ENCODE peak calls at places on chromosome 12, in seven cellular contexts. Z is dorsolateral prefrontal cortex, K is lung, R is testis, T is A549, Q is tibial artery, L is uterus. I is an unnamed sample.

GRCh38 chr12:76029982-76030377 is 1.6 kb downstream of the PHLDA1 start:
- DNase-seq in L (no peak), K (no peak), Q (no peak), Z (no peak), R (peak; percentile 31), T (no peak), I (peak; percentile 15)

GRCh38 chr12:15756822-15757221 is 32.4 kb downstream of the EPS8 start:
- DNase-seq in K (no peak), Z (no peak), T (no peak), Q (no peak), R (no peak), L (no peak), I (no peak)

GRCh38 chr12:27627123-27627835 is 69.0 kb upstream of the REP15 start:
- DNase-seq in L (peak; percentile 23), K (no peak), R (no peak), Q (peak; percentile 68), T (no peak), Z (no peak), I (peak; percentile 75)

GRCh38 chr12:56840922-56841321 is 77.8 kb downstream of the HSD17B6 start:
- DNase-seq in K (no peak), Q (no peak), R (no peak), L (peak; percentile 17), T (no peak), Z (no peak), I (peak; percentile 77)

GRCh38 chr12:6960291-6961277 is 9.4 kb downstream of the PTPN6 start:
- DNase-seq in L (no peak), R (peak; percentile 52), K (no peak), Q (peak; percentile 65), Z (no peak), T (no peak), I (no peak)

GRCh38 chr12:111034911-111035577 is 114.7 kb upstream of the MYL2 start:
- DNase-seq in R (no peak), Z (no peak), Q (peak; percentile 42), T (peak; percentile 30), L (no peak), K (no peak), I (no peak)

GRCh38 chr12:75722714-75723200 is 211.3 kb upstream of the KRR1 start:
- DNase-seq in R (peak; percentile 76), Q (no peak), T (peak; percentile 43), L (peak; percentile 39), K (peak; percentile 41), Z (peak; percentile 19), I (peak; percentile 77)

GRCh38 chr12:46872135-46872534 is 46.3 kb upstream of the SLC38A4 start:
- DNase-seq in K (no peak), T (no peak), R (no peak), Z (no peak), Q (no peak), L (no peak), I (no peak)

GRCh38 chr12:89838846-89839245 is 130.2 kb upstream of the ATP2B1 start:
- DNase-seq in R (no peak), L (no peak), K (no peak), Z (no peak), T (no peak), Q (no peak), I (no peak)

GRCh38 chr12:38157933-38158401 is 158.6 kb upstream of the ALG10B start:
- DNase-seq in K (no peak), Q (peak; percentile 59), T (no peak), L (no peak), R (no peak), Z (no peak), I (no peak)

GRCh38 chr12:92059976-92060375 is 85.7 kb downstream of the BTG1 start:
- DNase-seq in Q (no peak), T (no peak), K (no peak), Z (no peak), R (no peak), L (no peak), I (no peak)

GRCh38 chr12:62522984-62523383 is 56.4 kb downstream of the MON2 start:
- DNase-seq in Q (no peak), T (no peak), Z (no peak), K (no peak), R (no peak), L (no peak), I (no peak)

GRCh38 chr12:128727461-128727860 is 96.3 kb downstream of the SLC15A4 start:
- DNase-seq in Z (no peak), L (no peak), R (no peak), K (no peak), T (no peak), Q (no peak), I (peak; percentile 10)

GRCh38 chr12:106417926-106418910 is 60.7 kb downstream of the POLR3B start:
- DNase-seq in T (no peak), K (no peak), R (no peak), Q (no peak), L (no peak), Z (no peak), I (no peak)

GRCh38 chr12:125989716-125990115 is 924.5 kb downstream of the AACS start:
- DNase-seq in Q (no peak), K (no peak), R (no peak), L (no peak), Z (no peak), T (no peak), I (no peak)

DNA sequence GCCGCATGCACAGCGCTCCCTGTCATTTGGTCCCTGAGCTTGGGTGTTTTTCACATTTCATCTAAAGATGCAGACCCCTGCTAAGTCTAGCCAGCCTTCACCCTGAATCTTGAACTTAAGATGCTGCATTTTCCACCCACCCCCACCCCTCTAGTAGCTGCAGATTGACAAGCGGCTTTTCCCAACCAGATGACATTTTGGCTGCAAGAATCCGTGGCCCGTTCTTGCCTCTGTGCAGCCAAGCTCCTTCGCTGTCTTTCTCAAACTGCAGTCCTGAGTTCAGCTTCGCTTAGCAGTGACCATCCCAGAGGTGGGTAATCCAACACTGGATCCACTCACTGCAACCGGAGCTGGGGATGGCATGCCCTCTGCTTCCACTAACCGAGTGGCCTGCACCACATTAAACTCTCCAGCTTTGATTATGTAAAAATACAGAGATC is 757 bp upstream of the NFYB start:
- DNase-seq in T (no peak), Z (peak; percentile 11), Q (peak; percentile 70), K (peak; percentile 28), R (no peak), L (peak; percentile 28), I (no peak)
- H3K4me3 ChIP-seq in T (peak overlapping the region; percentile 43), Z (peak overlapping the region; percentile 77), Q (peak overlapping the region; percentile 62), K (no peak overlapping the region), R (peak overlapping the region; percentile 53), L (peak overlapping the region; percentile 43), I (peak overlapping the region; percentile 40)

DNA sequence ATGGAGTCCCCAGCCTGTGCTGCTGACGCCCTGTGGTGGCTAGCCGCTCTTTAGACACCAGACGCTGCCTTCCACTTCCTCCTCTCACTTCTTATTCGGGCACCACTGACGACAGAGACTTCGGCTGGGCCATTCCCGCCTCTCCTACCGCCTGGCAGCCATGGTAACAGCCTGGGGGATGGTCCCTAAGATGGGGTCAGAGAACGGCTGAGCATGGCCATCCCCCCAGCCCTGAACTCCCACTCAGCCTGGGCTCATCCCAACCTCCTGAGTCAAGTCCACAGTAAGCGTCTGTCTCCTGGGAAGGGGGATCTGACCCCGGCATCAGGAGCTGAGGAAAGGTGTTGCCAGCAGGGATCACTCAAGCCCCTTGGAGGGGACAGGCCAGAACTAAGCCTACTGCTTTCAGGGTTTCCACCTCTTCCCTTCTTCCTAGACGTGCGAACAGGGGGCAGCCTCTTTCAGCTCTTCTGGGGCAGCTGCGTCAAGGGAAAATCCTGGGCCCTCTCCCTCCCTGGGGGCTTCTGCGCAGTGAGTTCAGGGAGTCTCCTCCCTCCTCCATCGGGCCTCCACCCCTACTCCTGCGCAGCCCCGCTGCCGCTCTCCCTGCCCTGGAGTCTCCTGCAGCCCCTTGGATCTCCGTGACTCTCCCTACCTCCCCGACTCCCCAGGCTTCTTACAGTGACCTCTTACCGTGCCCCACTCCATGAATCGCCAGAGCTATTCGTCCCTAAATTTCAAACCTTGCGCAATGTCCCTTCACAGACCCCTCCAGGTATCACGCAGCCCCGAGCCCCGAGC is 643 bp upstream of the TAMALIN start:
- DNase-seq in K (peak; percentile 65), L (no peak), Q (peak; percentile 85), Z (peak; percentile 68), T (no peak), R (peak; percentile 59), I (no peak)
- H3K4me3 ChIP-seq in K (peak overlapping the region; percentile 17), L (no peak overlapping the region), Q (peak overlapping the region; percentile 57), Z (peak overlapping the region; percentile 76), T (peak overlapping the region; percentile 52), R (peak overlapping the region; percentile 79), I (no peak overlapping the region)

GRCh38 chr12:104793968-104794367 is 164.1 kb downstream of the SLC41A2 start:
- DNase-seq in K (no peak), T (no peak), Z (no peak), R (no peak), Q (no peak), L (no peak), I (no peak)

GRCh38 chr12:104790296-104791125 is 167.6 kb downstream of the SLC41A2 start:
- DNase-seq in K (peak; percentile 42), Z (no peak), Q (peak; percentile 61), L (peak; percentile 37), T (peak; percentile 32), R (peak; percentile 67), I (peak; percentile 13)

GRCh38 chr12:104793280-104793679 is 164.8 kb downstream of the SLC41A2 start:
- DNase-seq in R (peak; percentile 45), Q (peak; percentile 72), T (no peak), Z (no peak), K (no peak), L (peak; percentile 17), I (peak; percentile 93)

GRCh38 chr12:104788848-104789271 is 169.2 kb downstream of the SLC41A2 start:
- DNase-seq in R (no peak), Z (no peak), L (no peak), Q (no peak), T (no peak), K (no peak), I (no peak)

DNA sequence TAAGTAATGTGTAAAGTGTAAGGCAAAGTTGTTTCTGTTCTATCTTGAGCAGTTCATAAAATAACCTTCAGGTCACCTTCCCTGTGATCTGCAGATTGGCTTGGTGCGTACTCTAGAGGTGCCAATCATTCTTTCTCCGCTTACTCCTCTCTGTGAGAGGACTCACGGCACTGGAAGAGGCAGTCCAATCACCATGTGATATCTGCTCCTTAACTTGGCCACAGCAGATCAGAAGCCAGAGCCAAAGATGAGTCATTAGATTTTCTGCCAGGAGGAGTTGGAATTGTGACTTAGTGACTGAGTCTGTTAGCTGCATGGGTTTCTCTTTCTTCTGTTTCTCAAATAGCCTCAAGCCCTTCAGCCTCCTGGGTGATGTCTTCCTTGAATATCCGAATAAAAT is 165.5 kb downstream of the SLC41A2 start:
- DNase-seq in T (peak; percentile 11), K (no peak), Q (peak; percentile 78), R (no peak), Z (no peak), L (peak; percentile 57), I (peak; percentile 81)
- H3K4me3 ChIP-seq in T (no peak overlapping the region), K (no peak overlapping the region), Q (no peak overlapping the region), R (no peak overlapping the region), Z (no peak overlapping the region), L (no peak overlapping the region), I (no peak overlapping the region)

GRCh38 chr12:45547822-45548221 is 181.7 kb upstream of the ARID2 start:
- DNase-seq in Q (no peak), L (no peak), T (no peak), Z (no peak), R (no peak), K (no peak), I (no peak)

GRCh38 chr12:45543887-45544286 is 185.6 kb upstream of the ARID2 start:
- DNase-seq in L (no peak), K (peak; percentile 42), Z (no peak), Q (no peak), R (peak; percentile 58), T (peak; percentile 62), I (peak; percentile 41)

GRCh38 chr12:45549503-45549902 is 180.0 kb upstream of the ARID2 start:
- DNase-seq in K (no peak), Q (no peak), R (no peak), L (no peak), T (no peak), Z (no peak), I (no peak)

GRCh38 chr12:45546545-45546944 is 183.0 kb upstream of the ARID2 start:
- DNase-seq in Z (no peak), L (no peak), Q (no peak), R (no peak), K (no peak), T (no peak), I (no peak)

GRCh38 chr12:45547132-45547531 is 182.4 kb upstream of the ARID2 start:
- DNase-seq in R (no peak), L (no peak), T (no peak), K (no peak), Z (no peak), Q (no peak), I (no peak)
- H3K4me3 ChIP-seq in R (no peak overlapping the region), L (no peak overlapping the region), T (no peak overlapping the region), K (no peak overlapping the region), Z (no peak overlapping the region), Q (no peak overlapping the region), I (no peak overlapping the region)